ENCODE peak calls at places on chromosomes 4 and X, in four cellular contexts. G, I, P and O are unnamed samples.

GRCh38 chrX:6821730-6822129 is 286.8 kb upstream of the VCX3A start:
- DNase-seq in I (no peak), P (no peak), G (no peak), O (no peak)

GRCh38 chrX:1215123-1215823 is 2.8 kb upstream of the CRLF2 start:
- DNase-seq in I (no peak), P (no peak), G (no peak), O (peak)

GRCh38 chrX:2484721-2485459 is 15.9 kb downstream of the DHRSX start:
- DNase-seq in I (peak), P (no peak), G (no peak), O (no peak)

GRCh38 chr4:149999485-150000074 is 78.7 kb upstream of the DCLK2 start:
- DNase-seq in G (no peak), I (peak), P (peak), O (peak)

GRCh38 chrX:18701621-18702361 is 5.7 kb upstream of the PPEF1 start:
- DNase-seq in G (no peak), I (no peak), P (peak), O (no peak)

GRCh38 chrX:77962068-77962902 is 7.2 kb downstream of the PGAM4 start:
- DNase-seq in I (no peak), P (peak), G (no peak), O (no peak)

GRCh38 chr4:123555500-123556273 is 159.1 kb downstream of the SPRY1 start:
- DNase-seq in I (no peak), P (peak), G (no peak), O (no peak)

GRCh38 chrX:102746134-102746584 is 25.6 kb downstream of the GPRASP3 start:
- DNase-seq in I (peak), G (peak), P (peak), O (no peak)

GRCh38 chr4:82746705-82747567 is 51.7 kb downstream of the SCD5 start:
- DNase-seq in G (no peak), P (no peak), I (no peak), O (no peak)

GRCh38 chrX:19040373-19040772 is 56.5 kb upstream of the PHKA2 start:
- DNase-seq in P (peak), I (no peak), G (no peak), O (no peak)

GRCh38 chrX:68944211-68944610 is 115.4 kb downstream of the EFNB1 start:
- DNase-seq in I (no peak), G (no peak), P (no peak), O (no peak)

GRCh38 chrX:9285342-9285771 is 179.5 kb upstream of the TBL1X start:
- DNase-seq in G (no peak), P (no peak), I (no peak), O (no peak)

GRCh38 chr4:105146286-105147219 is at the start of gene TET2:
- DNase-seq in I (peak), P (peak), G (peak), O (peak)

GRCh38 chrX:40176979-40177430 is 79.2 kb upstream of the BCOR start:
- DNase-seq in G (peak), P (peak), I (peak), O (no peak)

GRCh38 chr4:64271601-64272081 is 137.6 kb downstream of the TECRL start:
- DNase-seq in G (peak), P (no peak), I (no peak), O (no peak)

DNA sequence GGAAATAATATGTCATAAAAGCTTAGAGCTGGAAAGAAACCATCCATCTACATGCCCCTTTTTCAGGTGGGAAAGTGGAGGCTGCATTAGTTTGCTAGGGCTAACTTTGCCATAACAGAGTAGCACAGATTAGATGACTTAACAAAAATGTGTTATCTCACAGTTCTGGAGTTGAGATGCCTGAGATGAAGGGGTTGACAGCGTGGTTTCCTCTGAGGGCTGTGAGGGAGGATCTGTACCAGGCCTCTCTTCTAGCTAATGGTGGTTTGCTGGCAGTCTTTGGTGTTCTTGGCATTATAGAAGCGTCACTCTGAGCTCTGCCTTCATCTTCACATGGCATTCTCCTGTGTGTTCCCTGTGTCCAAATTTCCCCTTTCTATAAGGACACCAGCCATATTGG is 2.4 kb downstream of the CHRNA9 start:
- DNase-seq in P (no peak), I (no peak), G (no peak), O (no peak)
- H2AFZ ChIP-seq in P (no peak), I (no peak), G (no peak), O (no peak)

GRCh38 chr4:2791518-2792395 is 1.1 kb upstream of the SH3BP2 start:
- DNase-seq in P (no peak), I (peak), G (no peak), O (no peak)

GRCh38 chr4:2792711-2793577 is at the start of gene SH3BP2:
- DNase-seq in P (peak), G (peak), I (peak), O (peak)

GRCh38 chr4:2793578-2793919 is 664 bp downstream of the SH3BP2 start:
- DNase-seq in G (peak), I (peak), P (peak), O (no peak)

GRCh38 chr4:2790583-2791517 is 2.0 kb upstream of the SH3BP2 start:
- DNase-seq in I (no peak), P (no peak), G (no peak), O (no peak)

GRCh38 chr4:2792396-2792710 is 532 bp upstream of the SH3BP2 start:
- DNase-seq in P (no peak), G (no peak), I (no peak), O (no peak)
- H2AFZ ChIP-seq in P (no peak), G (no peak), I (no peak), O (no peak)

GRCh38 chr4:2843909-2844584 is 403 bp downstream of the ADD1 start:
- DNase-seq in G (peak), P (peak), I (peak), O (peak)
- H2AFZ ChIP-seq in G (no peak), P (no peak), I (peak), O (peak)

DNA sequence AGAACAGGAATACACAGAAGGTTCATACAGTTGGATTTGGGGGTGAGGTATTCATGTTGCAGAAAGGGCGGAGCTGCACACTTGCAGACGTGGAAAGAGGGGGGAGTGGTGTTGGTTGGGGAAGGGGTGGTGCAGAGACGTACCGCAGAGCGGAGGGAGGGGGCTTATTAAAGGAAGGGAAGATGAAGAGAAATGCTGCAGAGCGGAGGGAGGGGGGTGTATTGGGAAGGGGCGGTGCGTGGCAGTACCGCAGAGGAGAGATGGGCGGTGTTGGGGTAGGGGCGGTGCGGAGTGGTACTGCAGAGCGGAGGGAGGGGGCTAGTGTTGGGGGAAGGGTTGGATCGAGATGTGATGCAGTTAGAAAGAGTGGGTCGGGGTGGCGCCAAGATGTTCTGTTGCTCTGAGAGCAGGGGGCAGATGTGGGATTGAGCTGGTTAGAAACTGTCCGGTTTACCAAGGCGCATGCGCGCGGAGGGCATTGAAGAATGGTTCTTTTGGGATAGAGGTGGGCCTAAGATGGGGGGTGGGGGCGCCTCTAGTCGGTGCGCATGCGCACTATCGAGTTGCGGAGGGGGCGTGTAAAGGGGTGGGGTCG is 900 bp downstream of the TRO start:
- DNase-seq in I (peak), P (peak), G (peak), O (no peak)
- H2AFZ ChIP-seq in I (peak), P (no peak), G (no peak), O (no peak)

GRCh38 chr4:137124278-137124932 is 407.9 kb downstream of the PCDH18 start:
- DNase-seq in I (peak), P (peak), G (no peak), O (peak)
- H2AFZ ChIP-seq in I (peak), P (no peak), G (no peak), O (no peak)

DNA sequence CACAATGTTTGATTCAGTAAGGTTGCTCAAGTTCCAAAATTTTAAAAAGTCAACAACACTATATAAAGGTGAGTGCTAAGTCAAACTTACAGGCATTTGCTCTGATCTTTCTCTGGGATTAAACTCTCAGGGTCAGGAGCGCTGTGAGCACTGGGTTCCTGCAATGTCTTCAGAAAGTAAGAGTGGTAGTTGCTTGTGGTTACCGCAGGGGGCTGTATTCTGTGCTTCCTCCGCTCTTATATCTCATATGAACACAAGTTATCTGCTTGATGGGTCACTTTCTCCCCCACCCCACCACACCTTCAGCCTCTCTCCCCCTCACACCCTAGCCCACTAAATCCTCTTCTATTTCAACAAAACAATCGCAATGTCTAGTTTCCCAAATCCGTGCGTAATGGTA is 116.4 kb upstream of the IGSF1 start:
- DNase-seq in I (peak), P (no peak), G (no peak), O (no peak)
- H2AFZ ChIP-seq in I (no peak), P (no peak), G (no peak), O (no peak)

GRCh38 chr4:111399523-111400135 is 745.6 kb upstream of the FAM241A start:
- DNase-seq in I (no peak), P (no peak), G (no peak), O (no peak)

GRCh38 chr4:111404673-111405072 is 740.6 kb upstream of the FAM241A start:
- DNase-seq in G (no peak), I (no peak), P (no peak), O (no peak)

GRCh38 chr4:111400736-111401135 is 744.5 kb upstream of the FAM241A start:
- DNase-seq in G (no peak), P (peak), I (no peak), O (no peak)

DNA sequence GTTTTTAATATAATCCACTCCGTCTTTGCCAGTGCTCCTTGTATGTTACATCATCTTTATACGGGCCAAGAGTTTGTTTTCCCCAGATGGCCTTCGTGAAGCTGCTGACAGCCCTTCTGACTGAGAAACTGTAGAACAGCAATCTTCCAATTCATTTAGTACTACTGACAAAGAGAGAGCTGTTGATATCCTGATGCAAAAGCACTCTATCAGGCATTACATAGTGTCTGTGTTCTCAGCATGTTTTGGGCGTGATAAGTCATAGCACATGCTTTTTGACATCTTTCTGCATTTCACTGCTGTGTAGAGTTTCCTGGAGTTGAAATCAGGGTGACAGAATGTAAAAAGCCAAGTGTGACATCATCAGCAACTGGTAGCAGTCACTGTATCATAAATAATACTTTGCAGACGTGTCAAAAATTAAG is 746.3 kb upstream of the FAM241A start:
- DNase-seq in I (no peak), P (no peak), G (no peak), O (no peak)
- H2AFZ ChIP-seq in I (no peak), P (no peak), G (no peak), O (no peak)

DNA sequence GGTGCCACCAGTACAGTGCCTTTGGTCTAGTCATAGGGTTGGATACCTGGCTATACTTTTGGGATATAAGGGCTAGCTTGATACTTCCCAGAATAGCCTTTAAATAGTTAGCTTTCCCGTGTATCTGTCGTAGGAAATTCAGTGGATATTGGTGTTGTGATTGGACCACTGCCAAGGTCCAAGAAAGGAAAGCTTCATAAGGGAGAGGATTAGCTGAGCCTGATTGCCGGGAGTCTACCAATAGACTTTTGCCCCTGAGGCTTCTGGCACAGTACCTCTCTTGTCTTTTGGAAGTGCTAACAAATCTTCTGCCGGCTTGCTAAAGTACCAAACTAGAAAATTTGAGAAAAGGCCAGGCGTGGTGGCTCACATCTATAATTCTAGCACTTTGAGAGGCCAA is 350.6 kb downstream of the CHIC1 start:
- DNase-seq in G (no peak), P (no peak), I (no peak), O (no peak)
- H2AFZ ChIP-seq in G (no peak), P (no peak), I (no peak), O (no peak)